ENCODE peak calls at places on chromosomes 4 and X, in five cellular contexts. N is effector memory CD4-positive, alpha-beta T cell; J is astrocyte of the spinal cord; U is Peyer's patch; V is Karpas-422. K is an unnamed sample.
A peak's percentile ranks its signal among the peaks of the same experiment; 100 is the strongest.

GRCh38 chr4:152304220-152304619 is 231.7 kb downstream of the FBXW7 start:
- DNase-seq in U (no peak), V (no peak), J (no peak), N (no peak), K (peak; percentile 89)

GRCh38 chr4:71062436-71062835 is 69.0 kb downstream of the DCK start:
- DNase-seq in V (no peak), J (no peak), U (no peak), N (no peak), K (no peak)

GRCh38 chrX:103215768-103216085 is 819 bp downstream of the BEX4 start:
- DNase-seq in N (no peak), V (no peak), U (no peak), J (peak; percentile 12), K (no peak)

GRCh38 chrX:123648028-123648810 is 84.6 kb downstream of the THOC2 start:
- DNase-seq in V (no peak), U (peak; percentile 60), J (peak; percentile 78), N (no peak), K (peak; percentile 3)

GRCh38 chrX:68842781-68843581 is 14.2 kb downstream of the EFNB1 start:
- DNase-seq in J (peak; percentile 77), N (no peak), V (no peak), U (peak; percentile 53), K (no peak)

GRCh38 chrX:110167952-110168451 is 149.9 kb downstream of the AMMECR1 start:
- DNase-seq in J (no peak), U (no peak), N (peak; percentile 13), V (peak; percentile 81), K (peak; percentile 36)

GRCh38 chr4:108884596-108884995 is 121.7 kb upstream of the ETNPPL start:
- DNase-seq in V (no peak), N (no peak), J (no peak), U (no peak), K (no peak)

GRCh38 chr4:168221298-168221697 is 97.3 kb downstream of the DDX60 start:
- DNase-seq in V (no peak), U (no peak), N (no peak), J (peak; percentile 72), K (no peak)

GRCh38 chr4:150302553-150302952 is 224.3 kb downstream of the DCLK2 start:
- DNase-seq in U (no peak), J (peak; percentile 96), V (no peak), N (no peak), K (no peak)
- H3K4me3 ChIP-seq in U (no peak overlapping the region), J (no peak overlapping the region), V (no peak overlapping the region), N (no peak overlapping the region), K (no peak overlapping the region)

GRCh38 chr4:1207603-1208265 is 35.4 kb upstream of the SPON2 start:
- DNase-seq in V (no peak), J (peak; percentile 61), U (peak; percentile 59), N (no peak), K (no peak)

GRCh38 chr4:1210241-1210841 is 38.0 kb upstream of the SPON2 start:
- DNase-seq in V (no peak), N (no peak), J (no peak), U (peak; percentile 35), K (no peak)

GRCh38 chr4:1208266-1208961 is 36.0 kb upstream of the SPON2 start:
- DNase-seq in J (no peak), N (no peak), U (peak; percentile 52), V (no peak), K (no peak)

GRCh38 chr4:1209821-1210220 is 37.4 kb upstream of the SPON2 start:
- DNase-seq in V (no peak), U (peak; percentile 59), J (peak; percentile 66), N (no peak), K (no peak)

GRCh38 chr4:1208970-1209704 is 36.8 kb upstream of the SPON2 start:
- DNase-seq in J (no peak), V (no peak), N (no peak), U (peak; percentile 52), K (no peak)
- H3K4me3 ChIP-seq in J (no peak overlapping the region), V (no peak overlapping the region), N (no peak overlapping the region), U (no peak overlapping the region), K (no peak overlapping the region)

DNA sequence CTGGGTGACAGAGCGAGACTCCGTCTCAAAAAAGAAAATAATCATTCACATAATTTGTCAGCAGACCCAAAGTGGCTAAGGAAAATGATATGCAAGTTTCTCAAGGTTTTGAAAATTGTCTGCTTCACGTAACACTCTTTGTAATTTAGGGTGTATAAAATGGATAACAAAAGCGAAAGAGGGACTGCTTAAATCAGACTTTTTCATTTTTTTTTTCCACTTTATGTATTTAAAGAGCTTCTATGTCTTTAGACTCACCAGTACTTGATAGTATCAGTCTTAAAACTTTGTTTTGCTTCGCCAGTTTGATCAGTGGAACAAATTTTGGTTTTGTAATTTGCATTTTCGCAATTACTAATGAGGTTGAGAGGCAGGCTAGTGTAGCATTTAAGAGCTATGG is 34.6 kb downstream of the USP9X start:
- DNase-seq in J (no peak), U (no peak), N (no peak), V (peak; percentile 51), K (peak; percentile 40)
- H3K4me3 ChIP-seq in J (no peak overlapping the region), U (no peak overlapping the region), N (no peak overlapping the region), V (no peak overlapping the region), K (peak overlapping the region; percentile 42)

DNA sequence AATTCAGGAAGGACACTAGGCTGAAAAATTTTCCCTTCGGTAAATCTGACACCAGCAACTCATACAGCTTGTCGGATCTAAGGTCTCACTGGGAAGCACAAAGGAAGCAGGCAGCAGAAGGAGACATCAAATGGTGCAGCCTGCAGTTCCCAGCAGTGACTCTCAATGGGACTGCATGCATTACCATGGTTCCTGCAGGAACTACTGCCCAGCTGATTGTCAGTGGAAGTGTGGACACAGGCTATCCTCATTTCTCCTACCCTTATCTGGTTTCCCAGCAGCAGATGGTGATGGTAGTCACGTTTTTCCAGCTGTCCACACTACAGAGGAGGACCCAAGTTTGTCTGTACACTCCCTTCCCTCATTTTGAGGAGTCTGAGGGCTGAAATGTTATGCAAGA is 113.3 kb downstream of the PPP1R2C start:
- DNase-seq in N (no peak), V (no peak), J (no peak), U (no peak), K (no peak)
- H3K4me3 ChIP-seq in N (no peak overlapping the region), V (no peak overlapping the region), J (no peak overlapping the region), U (no peak overlapping the region), K (no peak overlapping the region)

DNA sequence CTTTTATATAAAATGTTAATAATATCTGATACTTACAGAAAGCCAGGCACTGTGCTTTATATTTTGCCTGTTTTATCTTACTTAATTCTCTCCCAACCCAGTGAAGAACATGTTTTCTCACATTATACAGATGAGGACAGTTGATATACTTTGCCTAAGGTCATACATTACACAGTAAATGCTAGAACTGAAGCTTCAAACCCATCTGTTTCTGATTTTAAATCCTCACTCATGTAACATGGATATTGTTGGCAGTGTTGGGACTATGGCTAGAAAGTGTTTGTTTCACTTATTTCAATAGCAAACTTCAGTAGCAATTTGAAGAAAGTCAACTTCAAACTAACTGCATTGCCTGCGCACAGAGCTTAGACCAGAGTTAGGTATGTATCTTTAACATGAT is 57.4 kb downstream of the RAPGEF2 start:
- DNase-seq in N (no peak), J (no peak), U (no peak), V (no peak), K (no peak)
- H3K4me3 ChIP-seq in N (no peak overlapping the region), J (no peak overlapping the region), U (no peak overlapping the region), V (no peak overlapping the region), K (no peak overlapping the region)

DNA sequence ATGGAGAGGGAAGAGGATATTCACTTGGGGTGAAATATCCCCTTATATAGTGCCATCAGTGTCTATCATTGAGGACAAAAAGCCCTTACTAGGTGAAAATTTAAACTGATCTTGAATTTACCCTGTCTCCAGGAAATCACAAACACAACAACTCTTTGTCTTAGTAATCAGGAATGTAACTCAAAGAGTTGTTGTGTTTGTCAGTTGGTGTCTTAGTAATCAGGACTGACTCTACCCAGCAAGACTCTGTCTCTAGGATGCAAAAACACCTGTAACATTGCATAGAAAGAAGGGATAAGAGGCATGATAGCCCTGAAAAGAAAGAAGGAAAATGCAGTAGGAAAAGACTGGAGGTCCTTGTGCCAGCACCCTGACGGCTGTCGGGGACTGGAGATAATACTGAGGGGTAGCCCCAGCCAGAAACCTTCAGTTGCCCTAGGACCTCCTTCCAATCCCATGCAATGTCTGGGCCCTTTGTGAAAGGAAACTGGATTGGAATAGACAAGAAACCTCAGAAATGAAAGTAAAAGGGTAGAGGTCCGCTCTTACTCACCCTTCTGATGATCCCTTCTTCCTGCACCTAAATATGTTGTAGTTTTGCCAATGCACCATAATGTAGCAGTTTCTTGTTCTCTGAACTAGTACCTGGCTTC is 45.3 kb downstream of the HMGB2 start:
- DNase-seq in N (no peak), J (no peak), U (no peak), V (no peak), K (no peak)
- H3K4me3 ChIP-seq in N (no peak overlapping the region), J (no peak overlapping the region), U (peak overlapping the region; percentile 17), V (no peak overlapping the region), K (no peak overlapping the region)

GRCh38 chrX:78658851-78659744 is at the start of gene RTL3:
- DNase-seq in J (peak; percentile 88), U (no peak), V (no peak), N (no peak), K (peak; percentile 38)
- H3K4me3 ChIP-seq in J (no peak within 1 kb of the TSS), U (no peak within 1 kb of the TSS), V (no peak within 1 kb of the TSS), N (no peak within 1 kb of the TSS), K (no peak within 1 kb of the TSS)

DNA sequence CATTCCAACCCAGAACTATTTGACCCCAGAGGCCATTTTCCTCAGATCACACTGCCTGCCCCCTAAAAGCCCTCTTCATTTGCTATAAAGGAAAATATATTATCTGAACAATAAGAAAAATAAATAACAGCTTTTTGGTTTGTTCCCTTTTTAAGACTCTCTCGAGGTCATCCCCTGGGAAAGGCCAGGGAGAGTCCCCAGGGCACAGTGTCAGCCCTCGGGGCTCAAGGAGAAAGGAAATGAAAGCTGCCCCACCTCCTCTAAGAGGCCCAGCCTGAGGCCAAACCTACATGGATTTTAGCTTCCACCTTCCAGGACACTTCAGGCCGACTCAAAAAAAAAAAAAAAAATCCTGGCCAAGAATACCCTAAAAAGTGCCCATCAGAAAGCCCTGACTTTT is 97.6 kb downstream of the SH3KBP1 start:
- DNase-seq in V (no peak), N (no peak), U (no peak), J (no peak), K (no peak)
- H3K4me3 ChIP-seq in V (no peak overlapping the region), N (no peak overlapping the region), U (no peak overlapping the region), J (no peak overlapping the region), K (no peak overlapping the region)

DNA sequence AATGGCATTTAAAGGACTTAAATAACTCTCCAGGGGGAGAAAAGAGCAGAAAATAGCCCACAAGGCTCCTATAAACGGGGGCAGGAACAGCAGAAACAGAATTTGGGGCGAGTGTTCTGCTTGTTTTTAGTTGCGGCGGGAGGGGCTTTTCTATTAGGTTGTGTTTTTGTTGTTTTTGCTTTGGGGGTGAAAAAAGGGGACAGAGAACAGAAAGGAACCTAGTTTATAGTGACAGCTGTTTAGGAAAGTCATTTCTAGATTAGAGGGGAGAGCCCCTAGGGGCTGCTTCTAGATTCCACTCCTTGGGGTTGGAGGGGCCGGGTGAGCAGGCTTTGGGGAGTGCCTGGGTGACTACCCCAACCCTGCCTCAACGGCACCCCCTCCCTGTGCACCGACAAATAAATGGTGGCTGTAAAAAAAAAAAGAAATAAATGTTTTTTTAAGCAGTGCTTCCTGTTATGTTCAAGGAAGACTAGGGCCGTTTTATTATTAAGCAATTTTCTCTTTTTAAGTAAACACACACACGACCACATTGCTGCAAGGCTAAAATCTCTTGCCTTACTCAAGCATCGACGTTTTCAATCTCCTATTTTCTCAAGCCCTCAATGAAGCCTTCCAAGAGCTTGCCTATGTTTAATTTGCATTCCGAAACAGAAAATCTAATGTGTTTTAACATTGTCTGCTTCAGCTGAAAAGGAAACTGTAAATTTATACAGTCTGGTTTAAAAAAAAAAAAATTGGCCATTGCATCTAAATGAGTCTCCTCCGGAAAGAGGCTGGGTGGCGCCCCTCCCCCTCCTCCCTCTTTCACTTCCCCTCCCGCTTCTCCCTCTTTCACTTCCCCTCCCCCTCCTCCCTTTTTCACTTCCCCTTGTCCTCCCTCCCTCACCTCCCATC is 123.3 kb upstream of the TBL1X start:
- DNase-seq in V (peak; percentile 89), U (no peak), N (peak; percentile 19), J (peak; percentile 55), K (peak; percentile 86)
- H3K4me3 ChIP-seq in V (peak overlapping the region; percentile 53), U (peak overlapping the region; percentile 12), N (peak overlapping the region; percentile 46), J (peak overlapping the region; percentile 6), K (no peak overlapping the region)

K was measured in GM12865.